ENCODE peak calls at places on chromosomes 12 and 14, in four cellular contexts. C is A549, P is uterus, G is upper lobe of right lung. V is an unnamed sample.

GRCh38 chr12:64780220-64780530 is 21.0 kb upstream of the GNS start:
- DNase-seq in C (no peak), P (no peak), G (no peak), V (no peak)

GRCh38 chr12:6370994-6371754 is 4.2 kb downstream of the SCNN1A start:
- DNase-seq in C (peak; percentile 98), P (peak; percentile 75), G (peak; percentile 80), V (peak; percentile 91)

GRCh38 chr12:60106207-60106606 is 510.4 kb downstream of the SLC16A7 start:
- DNase-seq in C (no peak), P (no peak), G (no peak), V (no peak)

GRCh38 chr12:50862316-50862715 is 19.6 kb downstream of the TMPRSS12 start:
- DNase-seq in C (peak; percentile 44), P (no peak), G (no peak), V (no peak)

GRCh38 chr12:113594967-113595366 is 123.3 kb upstream of the LHX5 start:
- DNase-seq in C (no peak), P (no peak), G (no peak), V (no peak)

GRCh38 chr12:65638324-65638723 is 186.0 kb upstream of the HMGA2 start:
- DNase-seq in C (no peak), P (no peak), G (no peak), V (no peak)

GRCh38 chr14:104385189-104386135 is 194.1 kb upstream of the C14orf180 start:
- DNase-seq in C (no peak), P (peak; percentile 12), G (peak; percentile 50), V (no peak)

GRCh38 chr12:110957652-110958051 is 37.3 kb upstream of the MYL2 start:
- DNase-seq in C (no peak), P (no peak), G (no peak), V (no peak)

GRCh38 chr12:19908825-19909224 is 459.5 kb upstream of the PDE3A start:
- DNase-seq in C (no peak), P (no peak), G (no peak), V (no peak)

GRCh38 chr12:53493610-53494391 is 5.5 kb downstream of the MAP3K12 start:
- DNase-seq in C (no peak), P (peak; percentile 20), G (peak; percentile 38), V (no peak)

GRCh38 chr14:95712398-95712797 is 1.5 kb downstream of the TCL1A start:
- DNase-seq in C (no peak), P (no peak), G (no peak), V (no peak)

GRCh38 chr12:12714276-12715001 is 2.7 kb upstream of the CDKN1B start:
- DNase-seq in C (no peak), P (peak; percentile 65), G (peak; percentile 69), V (peak; percentile 58)

GRCh38 chr14:38481939-38482678 is 226.2 kb upstream of the CLEC14A start:
- DNase-seq in C (no peak), P (no peak), G (peak; percentile 57), V (peak; percentile 4)

GRCh38 chr12:76457010-76457409 is 102.6 kb downstream of the OSBPL8 start:
- DNase-seq in C (no peak), P (no peak), G (no peak), V (no peak)

GRCh38 chr12:106427917-106428316 is 70.4 kb downstream of the POLR3B start:
- DNase-seq in C (no peak), P (no peak), G (no peak), V (no peak)

GRCh38 chr14:91947196-91948184 is at the start of gene FBLN5:
- DNase-seq in C (peak; percentile 11), P (peak; percentile 65), G (peak; percentile 88), V (peak; percentile 73)

GRCh38 chr14:105864651-105865265 is 338.4 kb downstream of the TMEM121 start:
- DNase-seq in C (no peak), P (peak; percentile 7), G (no peak), V (no peak)

GRCh38 chr12:89949457-89950195 is 241.0 kb upstream of the ATP2B1 start:
- DNase-seq in C (peak; percentile 71), P (peak; percentile 55), G (no peak), V (peak; percentile 66)

GRCh38 chr14:86654558-86655184 is 1124.7 kb downstream of the FLRT2 start:
- DNase-seq in C (peak; percentile 7), P (peak; percentile 17), G (peak; percentile 64), V (peak; percentile 66)

GRCh38 chr12:111180830-111181726 is 187.8 kb downstream of the PHETA1 start:
- DNase-seq in C (no peak), P (peak; percentile 57), G (peak; percentile 73), V (peak; percentile 85)

GRCh38 chr12:10771132-10771733 is 31.2 kb downstream of the TAS2R7 start:
- DNase-seq in C (peak; percentile 15), P (no peak), G (no peak), V (peak; percentile 32)

GRCh38 chr14:29321646-29322045 is 555.1 kb downstream of the FOXG1 start:
- DNase-seq in C (no peak), P (no peak), G (no peak), V (peak; percentile 9)

GRCh38 chr12:67515679-67516363 is 132.7 kb upstream of the DYRK2 start:
- DNase-seq in C (no peak), P (no peak), G (no peak), V (peak; percentile 13)

GRCh38 chr12:127273621-127274020 is 993.3 kb upstream of the TMEM132C start:
- DNase-seq in C (no peak), P (no peak), G (no peak), V (no peak)

GRCh38 chr14:62885451-62885850 is 159.8 kb downstream of the KCNH5 start:
- DNase-seq in C (no peak), P (no peak), G (no peak), V (no peak)

GRCh38 chr12:63508543-63508942 is 159.8 kb downstream of the DPY19L2 start:
- DNase-seq in C (no peak), P (no peak), G (no peak), V (no peak)

GRCh38 chr14:72726444-72726843 is 167.5 kb downstream of the DPF3 start:
- DNase-seq in C (no peak), P (no peak), G (no peak), V (peak; percentile 27)

GRCh38 chr14:103818422-103818821 is 29.0 kb downstream of the PPP1R13B start:
- DNase-seq in C (no peak), P (no peak), G (no peak), V (no peak)

GRCh38 chr14:57575482-57575881 is 81.8 kb upstream of the CCDC198 start:
- DNase-seq in C (no peak), P (no peak), G (no peak), V (no peak)
- H3K4me1 ChIP-seq in C (no peaks in the 10 kb centered on the region), P (no peaks in the 10 kb centered on the region), G (no peaks in the 10 kb centered on the region), V (no peaks in the 10 kb centered on the region)

DNA sequence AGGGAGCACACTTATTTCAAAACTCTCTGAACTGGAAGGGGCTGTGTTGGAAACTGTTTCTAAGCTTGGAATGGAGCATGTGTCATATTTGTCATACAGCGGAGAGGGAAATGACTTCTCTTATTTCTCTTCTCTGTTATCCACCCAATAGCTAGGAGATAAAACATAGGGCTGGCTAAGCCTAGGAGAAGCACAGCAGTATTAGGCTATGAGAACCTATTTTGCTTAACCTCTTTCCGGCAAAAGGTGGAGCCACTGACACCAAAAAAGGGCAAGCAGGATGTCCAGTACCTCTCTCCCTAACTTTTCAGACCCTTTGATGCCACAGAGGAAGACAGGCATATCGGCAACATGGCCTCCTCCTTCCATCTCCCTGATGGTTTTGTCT is 148.3 kb downstream of the CRADD start:
- DNase-seq in C (no peak), P (no peak), G (no peak), V (no peak)
- TF ChIP-seq CTCF in C (no peak), P (no peak), G (no peak), V (no peak)

GRCh38 chr12:122096014-122096413 is 17.5 kb downstream of the MLXIP start:
- DNase-seq in C (no peak), P (no peak), G (no peak), V (no peak)
- H3K4me1 ChIP-seq in C (peaks cover 81% of the 10 kb centered on the region), P (peaks cover 10% of the 10 kb centered on the region), G (peaks cover 69% of the 10 kb centered on the region), V (peaks cover 39% of the 10 kb centered on the region)

GRCh38 chr14:26163761-26164160 is 434.1 kb downstream of the NOVA1 start:
- DNase-seq in C (no peak), P (no peak), G (no peak), V (peak; percentile 55)
- TF ChIP-seq CTCF in C (no peak), P (peak; percentile 22), G (peak; percentile 14), V (peak; percentile 57)

GRCh38 chr14:49897414-49897813 is 4.5 kb downstream of the ARF6 start:
- DNase-seq in C (no peak), P (no peak), G (no peak), V (no peak)

GRCh38 chr14:49897965-49898364 is 5.1 kb downstream of the ARF6 start:
- DNase-seq in C (no peak), P (no peak), G (no peak), V (no peak)

GRCh38 chr14:49896956-49897355 is 4.1 kb downstream of the ARF6 start:
- DNase-seq in C (no peak), P (no peak), G (no peak), V (no peak)

GRCh38 chr14:49893309-49894213 is 679 bp downstream of the ARF6 start:
- DNase-seq in C (peak; percentile 21), P (peak; percentile 45), G (peak; percentile 89), V (peak; percentile 78)

GRCh38 chr14:49895480-49895879 is 2.6 kb downstream of the ARF6 start:
- DNase-seq in C (no peak), P (no peak), G (no peak), V (no peak)
- H3K4me1 ChIP-seq in C (peaks cover 39% of the 10 kb centered on the region), P (peaks cover 15% of the 10 kb centered on the region), G (peaks cover 55% of the 10 kb centered on the region), V (peaks cover 25% of the 10 kb centered on the region)

DNA sequence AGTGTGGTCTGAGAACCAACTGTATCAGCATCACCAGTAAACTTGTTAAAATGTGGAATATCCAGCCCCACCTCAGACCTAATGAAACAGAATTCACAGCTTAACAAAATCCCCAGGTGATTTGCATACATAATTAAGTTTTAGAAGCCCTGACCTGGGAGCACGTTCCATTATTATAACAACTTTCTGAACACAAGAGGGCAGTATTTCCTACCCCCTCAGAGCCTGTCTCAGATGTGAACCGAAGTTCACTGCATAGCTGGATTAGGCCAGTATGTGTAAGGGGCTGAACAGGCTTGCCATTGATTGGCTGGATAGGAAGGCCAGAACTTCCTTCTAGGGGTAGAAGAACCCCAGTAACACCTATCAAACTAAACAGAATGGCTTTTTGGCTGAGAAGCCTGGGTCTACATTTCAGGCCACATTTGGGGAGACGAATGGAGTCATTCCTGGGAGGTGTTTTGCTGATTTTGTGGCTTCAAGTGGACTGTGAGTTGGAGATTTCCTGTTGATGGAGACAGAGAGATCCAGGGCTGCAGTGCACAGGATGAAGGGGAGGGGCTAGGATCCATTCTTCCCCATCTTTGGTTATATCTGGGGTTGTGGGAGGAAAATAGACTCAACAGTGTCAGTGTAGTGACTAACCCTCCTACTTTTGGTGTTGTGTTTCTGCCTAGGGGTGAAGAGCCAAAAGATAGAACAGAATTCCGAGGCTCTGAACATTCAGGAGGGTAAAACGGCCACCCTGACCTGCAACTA is 94.7 kb upstream of the OR4E1 start:
- DNase-seq in C (peak; percentile 7), P (no peak), G (no peak), V (peak; percentile 55)
- TF ChIP-seq CTCF in C (peak; percentile 51), P (no peak), G (peak; percentile 34), V (peak; percentile 43)

GRCh38 chr12:14689996-14690395 is 6.4 kb downstream of the GUCY2C start:
- DNase-seq in C (no peak), P (no peak), G (no peak), V (no peak)

GRCh38 chr12:14691560-14691959 is 4.8 kb downstream of the GUCY2C start:
- DNase-seq in C (no peak), P (peak; percentile 24), G (no peak), V (no peak)

GRCh38 chr12:14694145-14694544 is 2.3 kb downstream of the GUCY2C start:
- DNase-seq in C (no peak), P (no peak), G (no peak), V (no peak)

GRCh38 chr12:14695685-14696084 is 714 bp downstream of the GUCY2C start:
- DNase-seq in C (no peak), P (no peak), G (no peak), V (no peak)

GRCh38 chr12:14693116-14693515 is 3.3 kb downstream of the GUCY2C start:
- DNase-seq in C (no peak), P (no peak), G (no peak), V (no peak)
- H3K4me1 ChIP-seq in C (no peaks in the 10 kb centered on the region), P (no peaks in the 10 kb centered on the region), G (no peaks in the 10 kb centered on the region), V (no peaks in the 10 kb centered on the region)